ENCODE peak calls at places on chromosomes 1 and 21, in four cellular contexts. H is stomach, R is non-pigmented ciliary epithelial cell, O is GM13976. P is an unnamed sample.
A peak's percentile ranks its signal among the peaks of the same experiment; 100 is the strongest.

GRCh38 chr1:61591316-61591715 is 133.6 kb downstream of the TM2D1 start:
- DNase-seq in O (no peak), H (no peak), R (no peak), P (no peak)

GRCh38 chr1:164796916-164797315 is 237.9 kb downstream of the PBX1 start:
- DNase-seq in H (no peak), O (no peak), R (no peak), P (no peak)

GRCh38 chr1:158999301-159000069 is 10.2 kb upstream of the IFI16 start:
- DNase-seq in R (peak; percentile 71), H (no peak), O (no peak), P (peak; percentile 73)

GRCh38 chr1:54355931-54356679 is 50.1 kb downstream of the SSBP3 start:
- DNase-seq in O (peak; percentile 49), R (no peak), H (no peak), P (no peak)

GRCh38 chr1:50332941-50333594 is 90.2 kb downstream of the DMRTA2 start:
- DNase-seq in R (no peak), O (peak; percentile 87), H (peak; percentile 40), P (no peak)

GRCh38 chr1:19427087-19427781 is 58.1 kb downstream of the CAPZB start:
- DNase-seq in R (no peak), H (no peak), O (no peak), P (no peak)

GRCh38 chr1:158496379-158496778 is 24.4 kb downstream of the OR10R2 start:
- DNase-seq in R (no peak), H (no peak), O (peak; percentile 7), P (no peak)

GRCh38 chr1:208607616-208608015 is 363.4 kb upstream of the PLXNA2 start:
- DNase-seq in H (no peak), R (no peak), O (no peak), P (no peak)

GRCh38 chr1:21289700-21290545 is at the start of gene ECE1:
- DNase-seq in R (no peak), O (peak; percentile 62), H (peak; percentile 60), P (no peak)

GRCh38 chr1:21687081-21687529 is 17.9 kb upstream of the RAP1GAP start:
- DNase-seq in O (no peak), H (no peak), R (no peak), P (no peak)

GRCh38 chr1:84851839-84852238 is 41.2 kb downstream of the LPAR3 start:
- DNase-seq in O (no peak), H (no peak), R (peak; percentile 70), P (peak; percentile 85)

GRCh38 chr1:152047607-152047953 is 10.8 kb upstream of the S100A11 start:
- DNase-seq in O (no peak), R (peak; percentile 56), H (peak; percentile 77), P (no peak)

GRCh38 chr1:62722796-62723195 is 34.6 kb upstream of the DOCK7 start:
- DNase-seq in O (peak; percentile 57), H (no peak), R (no peak), P (no peak)

GRCh38 chr1:182740120-182740519 is 49.5 kb upstream of the NPL start:
- DNase-seq in O (no peak), R (no peak), H (no peak), P (no peak)

GRCh38 chr1:2275796-2276536 is 47.8 kb downstream of the SKI start:
- DNase-seq in R (no peak), H (no peak), O (no peak), P (no peak)

GRCh38 chr1:168234846-168235547 is 9.2 kb downstream of the SFT2D2 start:
- DNase-seq in O (peak; percentile 54), R (no peak), H (no peak), P (no peak)

GRCh38 chr1:172777767-172778166 is 118.9 kb downstream of the FASLG start:
- DNase-seq in H (no peak), R (no peak), O (no peak), P (no peak)

GRCh38 chr1:15952317-15953258 is 23.3 kb downstream of the ZBTB17 start:
- DNase-seq in O (no peak), R (peak; percentile 94), H (no peak), P (peak; percentile 96)

GRCh38 chr1:110155878-110156522 is 5.7 kb downstream of the SLC6A17 start:
- DNase-seq in R (no peak), H (peak; percentile 65), O (peak; percentile 70), P (no peak)

GRCh38 chr1:214445846-214446614 is 105.4 kb downstream of the PTPN14 start:
- DNase-seq in H (no peak), R (peak; percentile 73), O (no peak), P (peak; percentile 93)

GRCh38 chr21:45388011-45388521 is 16.9 kb upstream of the COL18A1 start:
- DNase-seq in R (no peak), O (no peak), H (no peak), P (no peak)

GRCh38 chr1:184408580-184408979 is 21.8 kb downstream of the C1orf21 start:
- DNase-seq in H (no peak), O (no peak), R (no peak), P (no peak)

GRCh38 chr1:1760345-1760650 is 18.0 kb downstream of the NADK start:
- DNase-seq in O (no peak), R (no peak), H (no peak), P (no peak)

GRCh38 chr1:3923378-3924185 is 23.5 kb upstream of the C1orf174 start:
- DNase-seq in H (no peak), O (no peak), R (no peak), P (no peak)

GRCh38 chr1:243798726-243799125 is 51.3 kb downstream of the AKT3 start:
- DNase-seq in R (peak; percentile 88), H (no peak), O (no peak), P (peak; percentile 91)

GRCh38 chr1:36894824-36895223 is 139.5 kb downstream of the GRIK3 start:
- DNase-seq in R (no peak), H (no peak), O (no peak), P (no peak)

GRCh38 chr1:19814681-19815503 is at the start of gene RNF186:
- DNase-seq in R (no peak), O (no peak), H (peak; percentile 90), P (no peak)

GRCh38 chr1:198575292-198575691 is 34.8 kb upstream of the ATP6V1G3 start:
- DNase-seq in O (no peak), H (no peak), R (no peak), P (no peak)

GRCh38 chr1:66480162-66480561 is 53.8 kb upstream of the SGIP1 start:
- DNase-seq in R (no peak), H (no peak), O (no peak), P (no peak)

GRCh38 chr1:116764906-116765862 is 11.0 kb downstream of the CD2 start:
- DNase-seq in R (no peak), O (no peak), H (no peak), P (no peak)

GRCh38 chr1:40258445-40258769 is 371 bp downstream of the ZMPSTE24 start:
- DNase-seq in O (no peak), H (no peak), R (no peak), P (no peak)

GRCh38 chr1:205810448-205811157 is 2.4 kb downstream of the SLC41A1 start:
- DNase-seq in R (no peak), H (no peak), O (no peak), P (no peak)

GRCh38 chr21:31604591-31605190 is 54.8 kb upstream of the SOD1 start:
- DNase-seq in O (peak; percentile 72), H (peak; percentile 78), R (peak; percentile 15), P (peak; percentile 42)

GRCh38 chr21:38388684-38389676 is 109.3 kb downstream of the ERG start:
- DNase-seq in O (no peak), R (no peak), H (no peak), P (no peak)

GRCh38 chr1:153532769-153533599 is 2.8 kb downstream of the S100A6 start:
- DNase-seq in O (peak; percentile 87), R (peak; percentile 53), H (peak; percentile 88), P (no peak)

GRCh38 chr1:195733826-195734225 is 874.4 kb downstream of the KCNT2 start:
- DNase-seq in O (no peak), H (no peak), R (no peak), P (no peak)

GRCh38 chr1:205667909-205668643 is 12.2 kb downstream of the SLC45A3 start:
- DNase-seq in H (no peak), R (no peak), O (peak; percentile 7), P (no peak)

P was measured in HS-5.